ENCODE peak calls at places on chromosomes 5 and 9, in nine cellular contexts. W is left lobe of liver, J is cardiac fibroblast, G is EH, Q is T47D, N is NCI-H345, K is H54, U is dermis blood vessel endothelial cell, M is ovary. O is an unnamed sample.

GRCh38 chr5:145812877-145813276 is 22.3 kb downstream of the PRELID2 start:
- DNase-seq in J (no peak), U (no peak), K (no peak), N (no peak), W (no peak), M (no peak), G (no peak), Q (no peak), O (no peak)

GRCh38 chr5:175493726-175494125 is 15.4 kb downstream of the SFXN1 start:
- DNase-seq in G (peak; percentile 38), M (no peak), J (no peak), N (no peak), K (no peak), U (no peak), Q (no peak), W (no peak), O (no peak)

GRCh38 chr5:100872409-100873190 is 30.5 kb downstream of the ST8SIA4 start:
- DNase-seq in W (no peak), J (no peak), Q (no peak), M (no peak), G (no peak), U (no peak), K (no peak), N (no peak), O (no peak)

GRCh38 chr5:137122558-137122957 is 376.6 kb downstream of the SPOCK1 start:
- DNase-seq in U (no peak), K (no peak), J (no peak), G (no peak), W (no peak), N (peak; percentile 16), M (no peak), Q (no peak), O (no peak)

GRCh38 chr5:132510076-132510475 is 19.5 kb upstream of the IRF1 start:
- DNase-seq in N (no peak), Q (no peak), U (peak; percentile 34), J (peak; percentile 78), K (no peak), M (no peak), G (peak; percentile 93), W (no peak), O (no peak)

GRCh38 chr9:83596899-83597504 is 25.9 kb upstream of the IDNK start:
- DNase-seq in G (peak; percentile 43), Q (peak; percentile 22), U (peak; percentile 68), J (peak; percentile 59), M (no peak), W (no peak), K (peak; percentile 40), N (peak; percentile 26), O (no peak)

GRCh38 chr9:134936021-134936761 is 18.5 kb upstream of the FCN1 start:
- DNase-seq in N (no peak), J (no peak), K (no peak), W (no peak), U (no peak), Q (no peak), G (no peak), M (no peak), O (no peak)

GRCh38 chr9:14768561-14769234 is 46.2 kb upstream of the CER1 start:
- DNase-seq in G (peak; percentile 66), K (peak; percentile 16), Q (no peak), W (no peak), U (peak; percentile 82), N (peak; percentile 71), M (no peak), J (peak; percentile 73), O (peak; percentile 23)

GRCh38 chr5:54160329-54160728 is 150.0 kb downstream of the ARL15 start:
- DNase-seq in K (no peak), M (no peak), U (no peak), N (no peak), G (no peak), W (no peak), Q (no peak), J (no peak), O (no peak)

GRCh38 chr9:112764837-112765236 is 14.3 kb downstream of the SNX30 start:
- DNase-seq in K (no peak), Q (peak; percentile 59), G (no peak), N (no peak), M (no peak), J (no peak), U (no peak), W (no peak), O (no peak)

GRCh38 chr5:14108170-14108996 is 34.8 kb upstream of the TRIO start:
- DNase-seq in N (peak; percentile 58), K (peak; percentile 69), W (peak; percentile 61), M (peak; percentile 66), Q (peak; percentile 67), U (peak; percentile 90), G (peak; percentile 82), J (peak; percentile 96), O (no peak)

GRCh38 chr9:3497857-3498256 is 27.9 kb downstream of the RFX3 start:
- DNase-seq in U (no peak), K (no peak), Q (no peak), J (peak; percentile 14), W (no peak), N (no peak), G (no peak), M (no peak), O (no peak)

GRCh38 chr5:5795074-5795779 is 372.8 kb downstream of the ICE1 start:
- DNase-seq in K (no peak), Q (no peak), U (no peak), G (no peak), N (no peak), J (no peak), M (no peak), W (peak; percentile 94), O (no peak)

GRCh38 chr5:35803221-35803651 is 53.5 kb upstream of the IL7R start:
- DNase-seq in Q (no peak), K (peak; percentile 29), U (peak; percentile 80), J (peak; percentile 60), G (peak; percentile 89), M (peak; percentile 69), W (no peak), N (no peak), O (peak; percentile 63)

GRCh38 chr5:154214236-154215106 is 23.9 kb downstream of the GALNT10 start:
- DNase-seq in W (no peak), U (no peak), G (peak; percentile 60), Q (no peak), J (peak; percentile 89), K (no peak), N (no peak), M (no peak), O (no peak)

GRCh38 chr5:77230727-77231469 is 20.4 kb downstream of the PDE8B start:
- DNase-seq in N (no peak), U (no peak), M (no peak), W (no peak), G (peak; percentile 22), K (no peak), J (peak; percentile 26), Q (no peak), O (no peak)

GRCh38 chr5:143913008-143913752 is 101.2 kb downstream of the HMHB1 start:
- DNase-seq in N (no peak), M (no peak), K (peak; percentile 36), J (peak; percentile 91), G (peak; percentile 92), Q (no peak), W (no peak), U (no peak), O (no peak)

GRCh38 chr9:113654605-113655193 is 191.2 kb downstream of the RGS3 start:
- DNase-seq in N (no peak), U (peak; percentile 93), Q (no peak), M (peak; percentile 61), K (no peak), J (peak; percentile 56), W (no peak), G (peak; percentile 56), O (peak; percentile 18)

GRCh38 chr9:136305822-136306690 is 2.2 kb upstream of the CCDC187 start:
- DNase-seq in M (no peak), U (no peak), K (no peak), W (no peak), Q (no peak), N (no peak), G (no peak), J (no peak), O (no peak)